ENCODE peak calls at places on chromosomes 12 and 14, in nine cellular contexts. S is stomach, Q is esophagus squamous epithelium, K is heart left ventricle, C is sigmoid colon, X is PC-9, N is GM23338, W is neuronal stem cell, I is thoracic aorta. M is an unnamed sample.

GRCh38 chr14:20714593-20715250 is 26.2 kb downstream of the ANG start:
- DNase-seq in S (peak; percentile 91), Q (no peak), K (peak; percentile 87), C (peak; percentile 86), X (peak; percentile 74), N (no peak), W (no peak), I (peak; percentile 36), M (peak; percentile 82)

GRCh38 chr12:16076553-16076952 is 165.4 kb downstream of the DERA start:
- DNase-seq in S (no peak), Q (no peak), K (no peak), C (no peak), X (peak; percentile 5), N (peak; percentile 78), W (peak; percentile 24), I (no peak), M (no peak)

GRCh38 chr14:91890291-91890749 is 23.0 kb upstream of the TC2N start:
- DNase-seq in S (peak; percentile 65), Q (no peak), K (peak; percentile 45), C (peak; percentile 65), X (no peak), N (no peak), W (no peak), I (no peak), M (no peak)

GRCh38 chr14:90551070-90551704 is 154.4 kb downstream of the CALM1 start:
- DNase-seq in S (no peak), Q (no peak), K (no peak), C (no peak), X (no peak), N (no peak), W (no peak), I (no peak), M (no peak)

GRCh38 chr14:39682563-39682962 is 250.3 kb upstream of the FBXO33 start:
- DNase-seq in S (no peak), Q (no peak), K (no peak), C (no peak), X (no peak), N (no peak), W (no peak), I (no peak), M (no peak)

GRCh38 chr12:38689704-38690103 is 215.7 kb downstream of the CPNE8 start:
- DNase-seq in S (no peak), Q (no peak), K (no peak), C (no peak), X (no peak), N (no peak), W (no peak), I (no peak), M (no peak)

GRCh38 chr14:32167907-32168306 is 33.9 kb upstream of the RNU6-7 start:
- DNase-seq in S (no peak), Q (no peak), K (no peak), C (no peak), X (no peak), N (no peak), W (no peak), I (no peak), M (no peak)

GRCh38 chr14:58066115-58066514 is 85.9 kb downstream of the ARMH4 start:
- DNase-seq in S (no peak), Q (no peak), K (no peak), C (no peak), X (no peak), N (no peak), W (no peak), I (no peak), M (no peak)

GRCh38 chr14:89963288-89963978 is 7.7 kb downstream of the TDP1 start:
- DNase-seq in S (no peak), Q (no peak), K (no peak), C (no peak), X (no peak), N (no peak), W (no peak), I (no peak), M (no peak)

GRCh38 chr14:73243341-73243740 is 6.0 kb downstream of the PAPLN start:
- DNase-seq in S (no peak), Q (no peak), K (no peak), C (no peak), X (no peak), N (no peak), W (no peak), I (no peak), M (no peak)

GRCh38 chr12:125050446-125050845 is 14.8 kb upstream of the AACS start:
- DNase-seq in S (no peak), Q (no peak), K (no peak), C (peak; percentile 54), X (no peak), N (no peak), W (no peak), I (no peak), M (no peak)

GRCh38 chr12:112762753-112763152 is 28.8 kb upstream of the RPH3A start:
- DNase-seq in S (no peak), Q (no peak), K (no peak), C (no peak), X (no peak), N (no peak), W (no peak), I (no peak), M (no peak)

GRCh38 chr12:46523863-46524770 is 151.5 kb upstream of the SLC38A2 start:
- DNase-seq in S (no peak), Q (no peak), K (no peak), C (no peak), X (peak; percentile 25), N (no peak), W (no peak), I (peak; percentile 5), M (no peak)

DNA sequence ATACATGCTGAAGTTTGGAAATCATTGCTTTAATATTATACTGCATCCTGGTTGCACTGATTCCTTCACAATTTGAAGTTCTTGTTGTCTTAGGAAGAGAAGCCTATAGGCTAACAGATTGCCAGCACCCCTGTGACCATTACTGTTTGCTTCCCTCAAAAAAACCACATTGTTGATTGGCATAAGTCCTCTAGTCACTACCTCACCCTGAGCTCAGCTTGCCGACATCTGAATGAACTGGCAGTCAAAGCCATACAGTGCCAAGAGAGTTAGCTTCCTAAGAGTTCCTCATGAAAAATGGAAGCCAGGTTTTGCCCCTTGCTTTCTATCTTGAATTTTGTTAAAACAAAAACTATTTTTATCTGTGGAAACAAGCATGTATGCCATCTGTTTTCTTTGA is 276.1 kb downstream of the SYT1 start:
- DNase-seq in S (no peak), Q (no peak), K (no peak), C (no peak), X (no peak), N (no peak), W (no peak), I (no peak), M (no peak)
- H3K4me3 ChIP-seq in S (no peak overlapping the region), Q (no peak overlapping the region), K (no peak overlapping the region), C (no peak overlapping the region), X (no peak overlapping the region), N (no peak overlapping the region), W (no peak overlapping the region), I (no peak overlapping the region), M (no peak overlapping the region)

DNA sequence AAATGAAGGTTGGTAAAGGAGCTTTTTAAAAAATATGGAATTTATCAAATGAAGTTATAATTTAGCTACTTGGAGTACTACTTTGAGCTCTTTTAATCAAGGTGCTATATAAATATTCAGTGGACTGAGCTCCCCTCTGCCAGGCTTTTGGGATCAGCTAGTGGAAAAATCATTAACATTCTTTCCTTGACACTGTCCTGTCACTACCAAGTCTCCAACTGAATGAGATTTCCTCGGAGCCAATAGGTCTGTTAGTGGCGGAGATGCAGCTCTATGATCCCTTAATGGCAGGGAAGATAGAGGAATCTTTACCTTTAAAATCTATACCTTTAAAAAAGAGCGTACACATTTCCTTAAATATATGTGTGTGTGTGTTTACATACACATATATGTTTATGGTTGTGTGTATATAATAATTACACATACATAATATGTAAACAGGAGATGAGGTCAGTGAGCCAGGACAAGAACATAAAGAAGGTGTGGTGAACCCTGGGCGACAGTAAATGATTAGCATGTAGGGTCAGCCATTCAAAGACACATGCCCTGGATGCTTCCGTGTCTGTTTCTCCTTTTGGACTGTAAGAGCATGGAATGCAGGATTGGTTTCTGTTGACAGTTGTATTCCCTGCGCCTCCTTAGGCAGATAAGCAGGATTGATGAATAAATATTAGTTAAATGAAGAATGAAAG is 47.7 kb upstream of the ATP2A2 start:
- DNase-seq in S (no peak), Q (no peak), K (no peak), C (no peak), X (no peak), N (no peak), W (no peak), I (no peak), M (no peak)
- H3K27ac ChIP-seq in S (peak overlapping the region; percentile 54), Q (no peak overlapping the region), K (peak overlapping the region; percentile 78), C (no peak overlapping the region), X (no peak overlapping the region), N (no peak overlapping the region), W (no peak overlapping the region), I (no peak overlapping the region), M (no peak overlapping the region)

GRCh38 chr12:122732170-122732569 is 1.5 kb upstream of the HCAR1 start:
- DNase-seq in S (no peak), Q (no peak), K (no peak), C (no peak), X (no peak), N (no peak), W (no peak), I (no peak), M (no peak)

GRCh38 chr12:122732611-122733010 is 2.0 kb upstream of the HCAR1 start:
- DNase-seq in S (no peak), Q (no peak), K (no peak), C (no peak), X (no peak), N (no peak), W (no peak), I (no peak), M (no peak)

GRCh38 chr12:122729583-122730214 is 945 bp downstream of the HCAR1 start:
- DNase-seq in S (no peak), Q (no peak), K (no peak), C (no peak), X (no peak), N (no peak), W (no peak), I (no peak), M (no peak)

GRCh38 chr12:122726056-122726558 is 4.5 kb downstream of the HCAR1 start:
- DNase-seq in S (peak; percentile 46), Q (no peak), K (no peak), C (no peak), X (peak; percentile 65), N (peak; percentile 42), W (no peak), I (no peak), M (peak; percentile 43)

GRCh38 chr12:122730215-122731014 is at the start of gene HCAR1:
- DNase-seq in S (peak; percentile 37), Q (no peak), K (no peak), C (no peak), X (peak; percentile 23), N (no peak), W (no peak), I (no peak), M (no peak)
- H3K4me3 ChIP-seq in S (peak within 1 kb of the TSS; percentile 49), Q (no peak within 1 kb of the TSS), K (peak within 1 kb of the TSS; percentile 52), C (no peak within 1 kb of the TSS), X (peak within 1 kb of the TSS; percentile 77), N (no peak within 1 kb of the TSS), W (no peak within 1 kb of the TSS), I (peak within 1 kb of the TSS; percentile 70), M (peak within 1 kb of the TSS; percentile 5)

DNA sequence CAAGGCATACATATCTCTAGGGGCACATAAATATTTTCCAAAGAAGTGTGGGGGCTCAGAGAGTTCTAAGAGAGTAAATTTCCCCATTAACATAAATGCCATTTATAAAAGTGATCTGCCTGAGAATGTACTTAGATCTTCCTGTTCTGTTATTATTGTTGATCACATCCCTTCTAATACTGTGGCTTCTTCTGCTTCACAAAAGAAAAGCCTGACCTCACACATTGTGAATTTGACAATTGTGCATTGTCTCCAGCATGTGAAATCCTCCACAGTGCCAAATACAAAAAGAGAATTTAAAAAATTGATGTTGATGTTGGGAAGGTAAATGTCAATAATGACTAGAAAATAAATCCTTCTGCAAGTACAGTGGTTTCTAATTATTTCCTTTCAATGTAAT is 330.5 kb upstream of the LRIG3 start:
- DNase-seq in S (no peak), Q (no peak), K (no peak), C (no peak), X (no peak), N (no peak), W (no peak), I (no peak), M (no peak)
- H3K27ac ChIP-seq in S (no peak overlapping the region), Q (no peak overlapping the region), K (no peak overlapping the region), C (no peak overlapping the region), X (no peak overlapping the region), N (no peak overlapping the region), W (no peak overlapping the region), I (no peak overlapping the region), M (no peak overlapping the region)